ENCODE peak calls at places on chromosomes 3 and 15, in six cellular contexts. H is GM20000, I is GF-D8, Q is left kidney, P is aorta, G is PC-3. Z is an unnamed sample.

GRCh38 chr15:81939604-81940440 is 106.0 kb downstream of the MEX3B start:
- DNase-seq in H (peak; percentile 25), I (no peak), Q (peak; percentile 37), P (no peak), G (peak; percentile 84), Z (peak; percentile 16)

GRCh38 chr3:138594150-138594934 is at the start of gene CEP70:
- DNase-seq in H (peak; percentile 81), I (no peak), Q (peak; percentile 99), P (peak; percentile 97), G (peak; percentile 93), Z (peak; percentile 92)

GRCh38 chr3:88057650-88058321 is 1.0 kb downstream of the CGGBP1 start:
- DNase-seq in H (no peak), I (no peak), Q (no peak), P (no peak), G (no peak), Z (peak; percentile 33)

GRCh38 chr3:88528494-88528893 is 378.7 kb downstream of the C3orf38 start:
- DNase-seq in H (no peak), I (no peak), Q (no peak), P (no peak), G (no peak), Z (no peak)

GRCh38 chr3:23923786-23924185 is 6.9 kb downstream of the RPL15 start:
- DNase-seq in H (no peak), I (no peak), Q (peak; percentile 95), P (no peak), G (no peak), Z (peak; percentile 36)

GRCh38 chr3:40120816-40121215 is 188.7 kb upstream of the EIF1B start:
- DNase-seq in H (no peak), I (no peak), Q (peak; percentile 95), P (no peak), G (peak; percentile 21), Z (peak; percentile 65)

GRCh38 chr3:139353920-139354556 is 10.2 kb downstream of the MRPS22 start:
- DNase-seq in H (no peak), I (no peak), Q (peak; percentile 67), P (no peak), G (peak; percentile 70), Z (peak; percentile 65)

GRCh38 chr15:68319997-68320396 is 42.5 kb downstream of the FEM1B start:
- DNase-seq in H (no peak), I (no peak), Q (no peak), P (peak; percentile 52), G (no peak), Z (no peak)

GRCh38 chr3:111967651-111968274 is 11.1 kb upstream of the ABHD10 start:
- DNase-seq in H (peak; percentile 53), I (peak; percentile 30), Q (peak; percentile 92), P (peak; percentile 90), G (peak; percentile 92), Z (peak; percentile 80)

GRCh38 chr15:25184356-25185155 is 229.8 kb downstream of the SNRPN start:
- DNase-seq in H (no peak), I (no peak), Q (no peak), P (peak; percentile 27), G (no peak), Z (no peak)

GRCh38 chr3:38006031-38006430 is 15.4 kb downstream of the VILL start:
- DNase-seq in H (no peak), I (no peak), Q (no peak), P (no peak), G (no peak), Z (no peak)

GRCh38 chr15:99170476-99171065 is 65.7 kb downstream of the SYNM start:
- DNase-seq in H (no peak), I (no peak), Q (no peak), P (no peak), G (no peak), Z (no peak)

GRCh38 chr3:189493271-189493670 is 137.9 kb upstream of the TP63 start:
- DNase-seq in H (no peak), I (no peak), Q (no peak), P (no peak), G (no peak), Z (no peak)

GRCh38 chr3:99172736-99173657 is 271.5 kb upstream of the DCBLD2 start:
- DNase-seq in H (peak; percentile 31), I (no peak), Q (peak; percentile 83), P (peak; percentile 62), G (peak; percentile 84), Z (peak; percentile 86)

GRCh38 chr15:40873625-40874561 is at the start of gene RHOV:
- DNase-seq in H (peak; percentile 84), I (no peak), Q (peak; percentile 95), P (peak; percentile 84), G (peak; percentile 89), Z (peak; percentile 20)

GRCh38 chr3:14849831-14850230 is 31.1 kb downstream of the FGD5 start:
- DNase-seq in H (no peak), I (no peak), Q (peak; percentile 70), P (peak; percentile 69), G (no peak), Z (no peak)

GRCh38 chr15:47212222-47213010 is 504.9 kb upstream of the SEMA6D start:
- DNase-seq in H (no peak), I (no peak), Q (no peak), P (no peak), G (no peak), Z (no peak)

GRCh38 chr3:52444860-52445793 is at the start of gene SEMA3G:
- DNase-seq in H (peak; percentile 83), I (peak; percentile 57), Q (peak; percentile 89), P (peak; percentile 91), G (peak; percentile 71), Z (peak; percentile 53)

GRCh38 chr15:88243895-88244787 is 12.4 kb downstream of the NTRK3 start:
- DNase-seq in H (peak; percentile 46), I (no peak), Q (peak; percentile 55), P (no peak), G (peak; percentile 42), Z (peak; percentile 29)

GRCh38 chr3:146505496-146505895 is 36.1 kb upstream of the PLSCR2 start:
- DNase-seq in H (no peak), I (no peak), Q (peak; percentile 18), P (no peak), G (no peak), Z (peak; percentile 30)

GRCh38 chr15:67120839-67121540 is 55.6 kb downstream of the SMAD3 start:
- DNase-seq in H (peak; percentile 75), I (no peak), Q (peak; percentile 75), P (peak; percentile 97), G (peak; percentile 61), Z (peak; percentile 85)

Z was measured in AG10803.